ENCODE peak calls at places on chromosomes 4 and X, in five cellular contexts. P is suprapubic skin, E is Peyer's patch, Q is upper lobe of left lung, Y is HepG2. F is an unnamed sample. For H3K27me3 and H3K4me1, the result is how much of the 10 kb centered on the place peaks cover.

GRCh38 chrX:1912193-1912592 is 297.3 kb downstream of the ASMT start:
- DNase-seq in Y (no peak), E (no peak), P (no peak), Q (no peak), F (no peak)

GRCh38 chrX:67604979-67605703 is 61.3 kb downstream of the AR start:
- DNase-seq in Q (no peak), E (no peak), P (no peak), Y (no peak), F (peak)

GRCh38 chrX:53882331-53882730 is 161.9 kb downstream of the PHF8 start:
- DNase-seq in P (no peak), Q (no peak), Y (peak), E (no peak), F (no peak)

GRCh38 chrX:9668537-9668936 is 97.1 kb downstream of the GPR143 start:
- DNase-seq in E (no peak), Q (no peak), Y (no peak), P (no peak), F (no peak)

GRCh38 chr4:87219648-87220093 is 747 bp downstream of the KLHL8 start:
- DNase-seq in Q (peak), Y (peak), P (no peak), E (peak), F (peak)

GRCh38 chrX:150324919-150325318 is 38.2 kb upstream of the MAMLD1 start:
- DNase-seq in E (no peak), Q (no peak), Y (no peak), P (no peak), F (no peak)

GRCh38 chr4:10164877-10165283 is 48.3 kb upstream of the WDR1 start:
- DNase-seq in P (no peak), E (peak), Y (peak), Q (no peak), F (no peak)

GRCh38 chr4:83757121-83757621 is 221.3 kb downstream of the GPAT3 start:
- DNase-seq in P (no peak), Y (no peak), Q (no peak), E (no peak), F (no peak)

GRCh38 chr4:2829321-2829932 is 14.2 kb upstream of the ADD1 start:
- DNase-seq in Q (no peak), P (no peak), E (no peak), Y (no peak), F (peak)

GRCh38 chr4:112234952-112235609 is 3.5 kb downstream of the AP1AR start:
- DNase-seq in E (no peak), Q (peak), P (no peak), Y (peak), F (peak)

GRCh38 chr4:10582059-10582686 is 102.4 kb downstream of the CLNK start:
- DNase-seq in Y (peak), E (no peak), Q (peak), P (no peak), F (no peak)

GRCh38 chrX:25219480-25219879 is 203.7 kb upstream of the ARX start:
- DNase-seq in E (no peak), P (no peak), Y (no peak), Q (no peak), F (no peak)

GRCh38 chr4:52957220-52957686 is 95.1 kb downstream of the RASL11B start:
- DNase-seq in E (no peak), P (no peak), Q (no peak), Y (no peak), F (no peak)

GRCh38 chr4:23856630-23857029 is 33.2 kb downstream of the PPARGC1A start:
- DNase-seq in P (no peak), E (peak), Y (peak), Q (peak), F (no peak)

GRCh38 chrX:118839334-118839958 is 15.8 kb downstream of the ZCCHC12 start:
- DNase-seq in E (peak), Q (peak), Y (peak), P (peak), F (peak)

GRCh38 chr4:103046416-103047290 is 27.1 kb upstream of the SLC9B1 start:
- DNase-seq in E (no peak), P (no peak), Q (peak), Y (peak), F (no peak)

GRCh38 chr4:83362492-83363329 is 28.1 kb upstream of the HPSE start:
- DNase-seq in Q (no peak), Y (peak), E (no peak), P (no peak), F (no peak)

GRCh38 chr4:94304365-94304971 is 38.2 kb downstream of the HPGDS start:
- DNase-seq in P (no peak), E (no peak), Y (peak), Q (no peak), F (no peak)

GRCh38 chr4:95415346-95415771 is 133.4 kb downstream of the UNC5C start:
- DNase-seq in Q (no peak), Y (no peak), E (no peak), P (no peak), F (no peak)

GRCh38 chr4:23388259-23388658 is 501.6 kb downstream of the PPARGC1A start:
- DNase-seq in Q (no peak), P (no peak), E (no peak), Y (no peak), F (no peak)

GRCh38 chr4:41358626-41359025 is 101.9 kb downstream of the UCHL1 start:
- DNase-seq in E (no peak), P (no peak), Q (peak), Y (no peak), F (no peak)

GRCh38 chrX:42237956-42238355 is 314.6 kb upstream of the CASK start:
- DNase-seq in P (no peak), Q (no peak), Y (no peak), E (no peak), F (no peak)

DNA sequence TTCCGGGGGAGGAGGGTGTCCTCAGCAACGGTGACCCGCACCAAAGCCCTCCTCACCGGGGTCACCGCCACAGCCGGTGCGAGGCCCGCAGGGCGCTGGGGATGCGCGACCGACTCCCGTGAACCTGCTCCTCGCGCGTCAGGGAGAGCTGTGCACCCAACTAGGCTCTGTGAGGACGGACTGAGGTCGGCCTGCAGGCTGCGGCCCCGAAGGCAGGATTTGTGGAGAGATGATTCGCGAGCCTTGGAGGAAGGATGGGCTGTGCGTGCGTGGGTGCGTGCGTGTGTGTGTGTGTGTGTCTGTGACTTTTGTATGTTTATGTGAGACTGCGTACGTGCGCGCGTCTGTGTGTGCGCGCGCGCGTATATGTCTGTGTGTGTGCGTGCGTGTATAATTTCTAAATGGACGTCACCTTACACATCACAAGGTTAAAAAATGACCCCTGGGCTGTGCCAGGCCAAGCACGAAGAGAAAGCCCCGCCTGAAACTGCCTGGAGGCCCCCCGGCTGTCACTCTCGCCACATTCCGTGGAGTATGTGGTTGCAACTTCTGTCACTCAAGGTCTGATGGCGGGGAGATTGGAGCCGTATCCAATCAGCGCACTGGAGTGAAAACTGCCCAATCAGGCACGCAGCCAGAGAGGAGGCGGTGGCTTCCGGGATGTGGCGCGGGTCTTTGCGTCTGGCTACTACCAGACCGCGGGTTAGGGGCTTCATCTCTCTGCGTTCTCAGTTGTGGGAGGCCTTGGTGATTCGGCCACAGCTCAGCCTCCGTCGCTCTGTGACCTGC is at the start of gene ZNF141:
- DNase-seq in P (peak), Y (no peak), Q (peak), E (peak), F (peak)
- TF ChIP-seq POLR2A in P (peak), Y (no peak), Q (peak), E (peak), F (peak)

GRCh38 chrX:153662266-153662665 is 11.3 kb downstream of the PNCK start:
- DNase-seq in Y (peak), Q (peak), P (peak), E (peak), F (peak)
- H3K27me3 ChIP-seq in Y (under half), Q (under half), P (under half), E (under half), F (under half)

DNA sequence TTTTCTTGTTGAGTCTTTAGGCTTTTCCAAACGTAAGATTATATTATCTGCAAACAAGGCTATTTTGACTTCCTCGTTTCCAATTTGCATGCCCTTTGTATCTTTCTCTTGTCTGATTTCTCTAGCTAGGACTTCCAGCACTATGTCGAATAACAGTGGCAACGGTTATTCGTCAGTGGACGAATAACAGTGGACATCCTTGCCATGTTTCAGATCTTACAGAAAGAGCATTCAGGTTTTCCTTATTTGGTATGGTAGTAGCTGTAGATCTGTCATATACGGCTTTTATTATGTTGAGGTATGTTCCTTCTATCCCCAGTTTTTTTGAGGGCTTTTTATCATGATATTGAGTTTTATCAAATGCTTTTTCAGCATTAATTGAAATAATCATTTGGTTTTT is 634.6 kb upstream of the ADGRL3 start:
- DNase-seq in Q (no peak), E (no peak), Y (no peak), P (no peak), F (no peak)
- H3K4me1 ChIP-seq in Q (under half), E (under half), Y (under half), P (under half), F (under half)

DNA sequence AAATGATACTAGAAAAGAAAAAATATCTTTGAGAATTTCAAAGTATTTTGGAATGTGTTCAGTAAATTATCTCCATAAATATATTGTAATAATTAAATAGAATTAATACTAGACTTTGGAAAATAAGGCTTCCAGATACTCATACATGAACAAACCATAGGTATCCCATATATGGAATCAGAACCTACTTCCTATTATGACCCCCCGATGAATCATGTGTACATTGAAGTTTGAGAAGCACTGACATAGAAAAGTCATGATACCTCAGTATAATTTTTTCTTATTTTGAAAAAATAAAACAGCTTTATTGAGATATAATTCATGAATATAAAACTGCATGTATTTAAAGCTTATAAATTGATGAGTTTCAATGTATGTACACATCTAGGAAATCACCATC is 27.2 kb upstream of the SMARCA5 start:
- DNase-seq in Q (no peak), P (no peak), E (no peak), Y (no peak), F (no peak)
- TF ChIP-seq POLR2A in Q (no peak), P (no peak), E (no peak), Y (no peak), F (no peak)

DNA sequence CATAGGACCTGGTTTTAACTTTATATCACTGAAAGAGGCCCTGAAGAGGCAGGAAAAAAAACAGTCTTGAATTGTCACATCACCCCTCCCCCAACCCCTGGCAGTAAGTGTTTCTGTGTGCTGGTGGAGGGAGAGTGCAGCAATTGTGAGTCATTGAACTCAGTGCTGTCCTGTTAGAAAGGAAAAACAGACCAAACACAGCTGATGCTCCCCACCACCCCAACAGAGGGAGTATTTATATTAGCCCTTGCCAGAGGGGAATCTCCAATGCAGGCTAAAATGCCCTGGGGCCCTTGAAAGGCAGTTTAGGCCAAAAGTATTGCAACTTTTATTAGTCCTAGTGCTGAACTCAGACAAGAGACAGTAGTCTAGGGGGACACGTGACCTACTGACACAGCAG is 197.8 kb upstream of the AGTR2 start:
- DNase-seq in Q (no peak), E (no peak), Y (no peak), P (no peak), F (no peak)
- H3K27me3 ChIP-seq in Q (under half), E (under half), Y (under half), P (under half), F (under half)

GRCh38 chrX:109733658-109734022 is 583 bp upstream of the ACSL4 start:
- DNase-seq in E (no peak), Y (no peak), P (no peak), Q (no peak), F (no peak)
- H3K4me1 ChIP-seq in E (under half), Y (half or more), P (under half), Q (under half), F (under half)

F was measured in gastrocnemius medialis.